ENCODE peak calls at places on chromosomes 5 and 9, in nine cellular contexts. G is HepG2, H is H1, K is HCT116, B is K562, F is sigmoid colon, N is upper lobe of left lung, V is suprapubic skin, L is GM23338. D is an unnamed sample. For H3K4me1, the result is how much of the 10 kb centered on the place peaks cover.

GRCh38 chr9:2241461-2241874 is 226.3 kb downstream of the SMARCA2 start:
- DNase-seq in G (no peak), H (peak), K (no peak), B (no peak), F (no peak), N (no peak), V (no peak), L (peak), D (no peak)

GRCh38 chr9:127567898-127568617 is 44.0 kb upstream of the STXBP1 start:
- DNase-seq in G (no peak), H (peak), K (no peak), B (peak), F (no peak), N (no peak), V (no peak), L (peak), D (no peak)

GRCh38 chr5:55618318-55618717 is 83.6 kb upstream of the PLPP1 start:
- DNase-seq in G (no peak), H (no peak), K (no peak), B (no peak), F (no peak), N (no peak), V (no peak), L (no peak), D (no peak)

GRCh38 chr5:9920696-9921095 is 290.5 kb upstream of the TAS2R1 start:
- DNase-seq in G (no peak), H (no peak), K (no peak), B (no peak), F (no peak), N (no peak), V (no peak), L (no peak), D (no peak)

GRCh38 chr5:60417500-60418181 is 282.3 kb downstream of the DEPDC1B start:
- DNase-seq in G (peak), H (no peak), K (no peak), B (no peak), F (no peak), N (no peak), V (no peak), L (no peak), D (no peak)

GRCh38 chr5:111299067-111299481 is 74.9 kb downstream of the CAMK4 start:
- DNase-seq in G (peak), H (no peak), K (no peak), B (no peak), F (peak), N (no peak), V (no peak), L (peak), D (no peak)

GRCh38 chr5:118326496-118327045 is 661.8 kb downstream of the DTWD2 start:
- DNase-seq in G (no peak), H (no peak), K (no peak), B (no peak), F (no peak), N (no peak), V (no peak), L (no peak), D (no peak)

GRCh38 chr9:95044731-95045508 is 272.6 kb downstream of the FANCC start:
- DNase-seq in G (no peak), H (peak), K (no peak), B (no peak), F (no peak), N (peak), V (no peak), L (peak), D (peak)

GRCh38 chr9:29439961-29440360 is 1866.7 kb upstream of the C9orf72 start:
- DNase-seq in G (no peak), H (no peak), K (peak), B (no peak), F (no peak), N (no peak), V (no peak), L (no peak), D (no peak)

GRCh38 chr9:134637696-134638502 is 3.7 kb upstream of the COL5A1 start:
- DNase-seq in G (no peak), H (no peak), K (no peak), B (no peak), F (peak), N (no peak), V (no peak), L (no peak), D (no peak)

GRCh38 chr9:33250458-33250995 is 10.6 kb downstream of the SPINK4 start:
- DNase-seq in G (no peak), H (no peak), K (no peak), B (no peak), F (peak), N (no peak), V (peak), L (no peak), D (no peak)

GRCh38 chr5:178515019-178515418 is 75.2 kb downstream of the COL23A1 start:
- DNase-seq in G (no peak), H (no peak), K (no peak), B (no peak), F (no peak), N (no peak), V (no peak), L (no peak), D (no peak)

GRCh38 chr5:134438641-134439621 is 27.2 kb upstream of the CDKN2AIPNL start:
- DNase-seq in G (peak), H (no peak), K (no peak), B (no peak), F (peak), N (peak), V (peak), L (peak), D (peak)

GRCh38 chr5:115599502-115599901 is 2.8 kb downstream of the TICAM2 start:
- DNase-seq in G (no peak), H (no peak), K (no peak), B (no peak), F (no peak), N (peak), V (no peak), L (no peak), D (no peak)

DNA sequence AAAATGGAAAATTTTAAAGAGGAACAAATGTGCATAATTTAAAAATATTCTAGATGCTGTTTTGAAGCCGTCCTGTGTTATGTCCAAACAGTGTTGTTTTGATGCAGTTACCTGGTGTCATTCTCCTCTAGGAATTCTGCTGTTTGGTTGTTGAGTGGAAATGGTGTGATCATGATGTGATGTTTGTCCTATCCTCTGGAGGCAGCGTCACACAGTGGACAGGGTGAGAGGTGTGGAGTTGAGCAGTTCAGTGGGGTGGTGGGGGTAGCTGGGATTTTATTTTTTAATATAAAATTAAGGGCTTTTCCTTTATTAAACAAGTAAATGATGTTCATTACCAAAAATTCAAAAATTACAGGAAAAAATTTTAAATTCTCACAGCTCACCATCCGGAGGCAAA is 31.2 kb downstream of the PRDM6 start:
- DNase-seq in G (no peak), H (no peak), K (peak), B (peak), F (no peak), N (no peak), V (no peak), L (peak), D (no peak)
- TF ChIP-seq CTCF in G (peak), H (peak), K (peak), B (peak), F (no peak), N (no peak), V (no peak), L (peak), D (no peak)

DNA sequence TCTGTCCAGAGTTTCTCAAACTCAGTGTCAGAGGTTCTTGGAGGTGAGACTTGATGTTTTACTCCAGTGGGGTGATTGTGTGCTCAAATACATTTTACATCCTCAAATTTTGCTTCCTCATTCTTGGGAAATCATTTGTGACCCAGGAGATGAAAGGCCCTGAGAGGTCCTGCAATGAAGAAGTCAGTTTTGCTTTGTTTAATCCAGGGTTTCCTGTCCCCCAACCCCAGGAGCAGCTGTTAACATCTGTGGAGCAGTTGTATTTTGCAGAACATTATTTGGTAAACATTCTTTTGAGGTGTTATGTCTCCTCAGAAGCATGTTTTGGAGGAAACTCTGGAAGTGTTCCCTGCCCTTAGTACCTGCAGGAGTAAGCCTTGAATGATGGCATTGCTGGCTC is 59.8 kb downstream of the DAB2IP start:
- DNase-seq in G (no peak), H (no peak), K (no peak), B (no peak), F (peak), N (no peak), V (no peak), L (no peak), D (no peak)
- H3K4me1 ChIP-seq in G (under half), H (under half), K (under half), B (under half), F (half or more), N (under half), V (under half), L (under half), D (half or more)

DNA sequence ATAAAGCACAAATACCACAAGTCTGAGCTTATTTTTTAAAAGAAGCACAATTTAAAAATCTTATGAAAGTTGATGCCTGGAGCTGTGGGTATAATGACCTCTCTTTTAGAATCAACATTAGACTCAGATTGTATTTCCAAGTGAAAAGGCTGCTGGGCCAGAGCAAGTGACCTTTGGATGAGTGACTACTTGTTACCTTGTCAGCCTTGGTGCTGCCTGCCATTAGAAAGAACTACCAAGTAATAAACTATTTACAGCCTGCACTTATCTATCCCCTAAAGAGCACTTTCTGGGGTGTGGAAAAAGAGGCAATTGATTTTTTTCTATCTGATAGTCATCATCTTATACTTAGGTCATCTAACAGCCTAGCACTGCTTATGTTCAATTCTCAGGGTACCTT is 134.9 kb upstream of the FBXL17 start:
- DNase-seq in G (no peak), H (no peak), K (no peak), B (no peak), F (no peak), N (no peak), V (no peak), L (no peak), D (no peak)
- TF ChIP-seq POLR2AphosphoS5 in G (no peak), H (no peak), K (no peak), B (no peak), F (no peak), N (no peak), V (no peak), L (no peak), D (no peak)

DNA sequence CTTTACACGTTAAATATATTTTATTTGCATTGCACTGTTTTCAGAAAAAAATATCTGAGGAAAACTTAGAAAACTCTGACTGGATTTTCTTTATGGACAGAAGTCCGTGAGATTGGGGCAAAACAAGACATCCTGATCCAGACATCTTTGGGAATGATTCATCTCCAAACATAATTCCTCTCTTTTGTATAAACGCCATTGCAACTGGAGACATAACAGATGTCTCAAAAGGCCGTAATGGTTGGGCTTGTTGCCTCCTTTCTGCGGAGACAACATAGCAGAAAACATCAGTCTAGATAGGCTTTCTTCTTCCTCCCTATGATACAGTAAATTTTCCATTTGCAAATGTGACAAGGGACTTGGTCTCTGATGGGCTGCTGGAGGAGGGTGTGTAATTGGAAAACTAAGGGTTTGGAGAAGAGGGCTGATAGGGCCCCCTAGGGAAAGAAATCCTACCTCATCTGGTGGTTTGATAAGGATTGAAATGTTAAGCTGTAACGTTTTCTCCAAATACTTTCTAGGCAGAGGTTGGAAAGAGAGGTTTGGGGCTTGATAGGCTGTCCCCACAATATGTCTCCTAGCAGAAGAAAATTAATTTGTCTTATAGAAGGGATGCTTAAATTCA is 631.5 kb upstream of the ST8SIA4 start:
- DNase-seq in G (no peak), H (no peak), K (no peak), B (no peak), F (no peak), N (no peak), V (no peak), L (no peak), D (no peak)
- TF ChIP-seq CTCF in G (no peak), H (no peak), K (no peak), B (no peak), F (no peak), N (no peak), V (no peak), L (no peak), D (no peak)

DNA sequence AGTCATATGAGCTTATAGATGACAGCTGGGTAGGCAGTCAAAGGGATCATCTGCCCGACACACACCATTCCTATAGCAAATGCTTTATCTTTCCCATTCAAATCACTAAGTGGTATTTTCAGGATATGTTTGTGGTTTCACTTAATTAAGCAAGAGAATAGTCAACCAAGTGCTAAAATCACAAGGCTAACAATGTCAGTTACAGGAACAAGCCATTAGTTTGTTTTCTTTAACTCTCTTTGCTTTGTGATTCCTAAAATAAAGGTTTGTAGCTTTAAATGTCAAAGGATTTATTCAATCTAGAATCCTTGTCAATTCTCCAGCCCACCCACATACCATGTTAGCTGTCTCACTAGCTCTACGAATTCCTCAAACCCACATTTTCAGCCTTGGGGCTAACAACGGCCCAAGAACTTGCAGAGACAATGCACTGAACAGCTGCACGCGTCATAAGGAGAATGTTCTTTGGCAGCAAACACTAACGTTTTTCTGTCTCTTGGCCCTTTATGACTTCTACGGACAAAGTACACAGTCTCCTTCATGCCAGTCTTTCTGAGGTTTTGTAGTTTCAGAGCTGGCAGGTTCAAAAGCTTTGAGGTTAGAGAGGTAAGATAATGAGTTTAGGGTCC is 56.6 kb downstream of the ELAVL2 start:
- DNase-seq in G (no peak), H (no peak), K (no peak), B (no peak), F (no peak), N (no peak), V (no peak), L (peak), D (no peak)
- H3K4me1 ChIP-seq in G (under half), H (under half), K (under half), B (under half), F (under half), N (under half), V (under half), L (half or more), D (under half)

GRCh38 chr9:129460323-129461261 is 160.3 kb downstream of the C9orf50 start:
- DNase-seq in G (peak), H (peak), K (peak), B (peak), F (peak), N (peak), V (peak), L (peak), D (peak)
- TF ChIP-seq POLR2AphosphoS5 in G (peak), H (no peak), K (peak), B (peak), F (peak), N (peak), V (no peak), L (peak), D (peak)

GRCh38 chr9:105316703-105317102 is 72.3 kb downstream of the SLC44A1 start:
- DNase-seq in G (no peak), H (no peak), K (no peak), B (no peak), F (no peak), N (no peak), V (no peak), L (no peak), D (no peak)

GRCh38 chr9:105320568-105320967 is 76.1 kb downstream of the SLC44A1 start:
- DNase-seq in G (no peak), H (no peak), K (no peak), B (no peak), F (no peak), N (no peak), V (no peak), L (no peak), D (no peak)

GRCh38 chr9:105318729-105319513 is 74.5 kb downstream of the SLC44A1 start:
- DNase-seq in G (peak), H (no peak), K (no peak), B (no peak), F (no peak), N (no peak), V (no peak), L (no peak), D (no peak)

GRCh38 chr9:105319514-105319863 is 75.0 kb downstream of the SLC44A1 start:
- DNase-seq in G (peak), H (no peak), K (no peak), B (no peak), F (no peak), N (no peak), V (no peak), L (no peak), D (no peak)
- TF ChIP-seq CTCF in G (no peak), H (no peak), K (no peak), B (no peak), F (no peak), N (no peak), V (no peak), L (no peak), D (no peak)

DNA sequence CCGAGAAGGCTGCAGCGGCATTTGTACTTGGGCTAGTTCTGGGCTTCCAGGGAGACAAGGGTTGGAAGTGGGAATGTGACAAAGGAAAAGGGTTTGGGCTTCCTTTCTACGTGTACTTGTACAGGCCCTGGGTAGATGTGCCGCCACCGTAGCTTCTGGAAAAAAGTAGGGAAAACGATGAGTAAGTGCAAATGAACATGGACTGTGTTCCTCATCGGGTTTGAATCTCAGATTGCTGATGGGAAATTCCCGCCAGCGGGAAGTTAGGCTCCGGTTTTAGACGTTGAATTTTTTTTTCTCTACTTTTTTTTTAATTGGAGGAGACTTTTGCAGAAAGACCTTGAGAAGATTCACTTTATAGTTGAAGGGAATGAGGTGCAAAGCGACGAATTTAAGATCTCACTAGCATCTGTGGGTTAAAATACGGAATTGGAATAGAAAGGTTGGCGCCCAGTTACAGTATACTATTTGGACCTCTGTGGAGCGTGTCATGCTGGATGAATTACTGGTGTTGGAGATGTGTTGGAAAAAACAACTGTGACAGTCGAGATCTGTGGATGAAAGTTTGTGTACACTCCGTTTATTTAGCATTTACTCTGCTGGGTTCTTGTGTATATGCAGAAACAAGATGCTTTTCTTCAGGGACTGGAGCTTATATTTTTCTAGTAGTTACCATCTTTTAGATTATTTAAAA is 1.3 kb downstream of the G3BP1 start:
- DNase-seq in G (no peak), H (no peak), K (no peak), B (no peak), F (no peak), N (peak), V (no peak), L (no peak), D (no peak)
- H3K4me1 ChIP-seq in G (half or more), H (under half), K (under half), B (under half), F (half or more), N (half or more), V (half or more), L (under half), D (under half)